ENCODE peak calls at places on chromosomes 1 and 21, in nine cellular contexts. W is cardiac muscle cell, P is ovary, M is A549, N is kidney, R is K562, V is OCI-LY7, I is testis, Z is mucosa of descending colon. T is an unnamed sample.

GRCh38 chr21:26842976-26843911 is 2.0 kb downstream of the ADAMTS1 start:
- DNase-seq in V (no peak), W (peak; percentile 96), R (no peak), I (peak; percentile 92), N (peak; percentile 96), M (no peak), Z (peak; percentile 86), P (peak; percentile 95), T (peak; percentile 95)

GRCh38 chr1:56516539-56517252 is 62.7 kb downstream of the PLPP3 start:
- DNase-seq in R (peak; percentile 42), N (no peak), W (peak; percentile 43), M (no peak), V (peak; percentile 38), P (no peak), Z (no peak), I (no peak), T (no peak)

GRCh38 chr1:228876187-228876586 is 140.9 kb downstream of the RHOU start:
- DNase-seq in I (no peak), W (no peak), M (no peak), N (no peak), Z (no peak), R (no peak), P (no peak), V (no peak), T (no peak)

GRCh38 chr1:66505671-66506392 is 28.1 kb upstream of the SGIP1 start:
- DNase-seq in M (no peak), N (no peak), R (no peak), W (peak; percentile 29), V (no peak), Z (no peak), P (no peak), I (no peak), T (no peak)

GRCh38 chr1:52867060-52867845 is 24.7 kb downstream of the ZYG11A start:
- DNase-seq in R (no peak), Z (no peak), M (no peak), P (no peak), W (no peak), V (no peak), I (no peak), N (no peak), T (no peak)

GRCh38 chr1:33346921-33347649 is 26.2 kb upstream of the A3GALT2 start:
- DNase-seq in I (no peak), P (no peak), R (no peak), N (no peak), V (no peak), M (peak; percentile 33), W (peak; percentile 96), Z (no peak), T (no peak)

GRCh38 chr1:151549199-151549598 is 9.1 kb downstream of the TUFT1 start:
- DNase-seq in R (no peak), N (no peak), P (no peak), Z (no peak), V (no peak), M (no peak), I (no peak), W (peak; percentile 15), T (no peak)

GRCh38 chr1:151655362-151655761 is 43.5 kb downstream of the SNX27 start:
- DNase-seq in W (no peak), R (no peak), I (no peak), V (no peak), N (no peak), Z (no peak), P (no peak), M (no peak), T (no peak)

GRCh38 chr1:8378202-8378601 is 60.3 kb downstream of the SLC45A1 start:
- DNase-seq in Z (no peak), N (no peak), M (no peak), V (no peak), I (peak; percentile 26), R (no peak), W (peak; percentile 69), P (no peak), T (no peak)

GRCh38 chr1:185360714-185361113 is 43.7 kb upstream of the IVNS1ABP start:
- DNase-seq in Z (no peak), R (no peak), M (no peak), N (no peak), P (no peak), I (no peak), W (peak; percentile 42), V (no peak), T (no peak)

GRCh38 chr1:115306146-115306545 is 31.9 kb downstream of the NGF start:
- DNase-seq in P (no peak), N (no peak), R (no peak), I (no peak), Z (no peak), M (no peak), V (no peak), W (no peak), T (no peak)

GRCh38 chr1:50704126-50704525 is 255.9 kb downstream of the FAF1 start:
- DNase-seq in W (peak; percentile 47), Z (no peak), I (no peak), R (peak; percentile 70), M (peak; percentile 25), V (peak; percentile 48), N (no peak), P (no peak), T (peak; percentile 6)

GRCh38 chr1:27601321-27601770 is 2.6 kb downstream of the AHDC1 start:
- DNase-seq in W (no peak), N (no peak), P (no peak), V (no peak), Z (no peak), I (no peak), M (no peak), R (no peak), T (no peak)

GRCh38 chr1:42335809-42336518 is 929 bp upstream of the FOXJ3 start:
- DNase-seq in M (peak; percentile 18), Z (no peak), W (peak; percentile 77), V (no peak), P (no peak), I (no peak), N (no peak), R (no peak), T (no peak)

DNA sequence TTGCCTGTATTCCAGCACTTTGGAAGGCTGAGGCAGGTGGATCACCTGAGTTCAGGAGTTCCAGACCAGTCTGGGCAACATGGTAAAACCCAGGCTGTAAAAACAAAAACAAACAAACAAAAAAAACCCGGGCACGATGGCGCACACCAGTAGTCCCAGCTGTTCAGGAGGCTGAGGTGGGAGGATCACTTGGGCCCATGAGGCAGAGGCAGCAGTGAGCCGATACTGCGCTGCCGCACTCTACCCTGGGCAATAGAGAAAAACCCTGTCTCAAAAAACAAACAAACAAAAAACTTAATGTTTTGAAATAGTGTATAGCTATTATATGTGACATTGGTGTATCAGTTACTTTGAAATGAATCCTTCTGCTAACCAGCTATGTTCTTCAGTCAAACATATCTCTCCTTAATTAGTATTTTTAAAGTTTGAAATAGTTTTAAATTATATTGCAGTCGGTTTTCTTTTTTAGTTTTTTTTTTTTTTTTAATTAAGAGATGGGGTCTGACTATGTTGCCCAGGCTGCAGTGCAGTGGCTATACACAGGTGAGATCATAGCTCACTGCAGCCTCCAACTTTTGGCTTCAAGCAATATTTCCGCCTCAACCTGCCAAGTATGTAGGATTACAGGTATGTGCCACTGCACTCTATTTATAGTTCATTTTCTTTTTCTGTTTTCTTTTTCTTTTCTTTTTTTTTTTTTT is 11.3 kb downstream of the SPEN start:
- DNase-seq in N (no peak), W (no peak), I (no peak), P (no peak), M (no peak), Z (no peak), R (no peak), V (no peak), T (no peak)
- H3K4me3 ChIP-seq in N (no peak overlapping the region), W (no peak overlapping the region), I (no peak overlapping the region), P (no peak overlapping the region), M (no peak overlapping the region), Z (no peak overlapping the region), R (no peak overlapping the region), V (no peak overlapping the region), T (no peak overlapping the region)

GRCh38 chr21:35010450-35010849 is 38.7 kb downstream of the RUNX1 start:
- DNase-seq in Z (no peak), W (no peak), V (no peak), I (no peak), N (no peak), P (no peak), R (no peak), M (no peak), T (no peak)
- H3K4me1 ChIP-seq in Z (peaks cover 3% of the 10 kb centered on the region), W (no peaks in the 10 kb centered on the region), V (no peaks in the 10 kb centered on the region), I (no peaks in the 10 kb centered on the region), N (no peaks in the 10 kb centered on the region), P (no peaks in the 10 kb centered on the region), R (peaks cover 4% of the 10 kb centered on the region), M (no peaks in the 10 kb centered on the region), T (no peaks in the 10 kb centered on the region)

DNA sequence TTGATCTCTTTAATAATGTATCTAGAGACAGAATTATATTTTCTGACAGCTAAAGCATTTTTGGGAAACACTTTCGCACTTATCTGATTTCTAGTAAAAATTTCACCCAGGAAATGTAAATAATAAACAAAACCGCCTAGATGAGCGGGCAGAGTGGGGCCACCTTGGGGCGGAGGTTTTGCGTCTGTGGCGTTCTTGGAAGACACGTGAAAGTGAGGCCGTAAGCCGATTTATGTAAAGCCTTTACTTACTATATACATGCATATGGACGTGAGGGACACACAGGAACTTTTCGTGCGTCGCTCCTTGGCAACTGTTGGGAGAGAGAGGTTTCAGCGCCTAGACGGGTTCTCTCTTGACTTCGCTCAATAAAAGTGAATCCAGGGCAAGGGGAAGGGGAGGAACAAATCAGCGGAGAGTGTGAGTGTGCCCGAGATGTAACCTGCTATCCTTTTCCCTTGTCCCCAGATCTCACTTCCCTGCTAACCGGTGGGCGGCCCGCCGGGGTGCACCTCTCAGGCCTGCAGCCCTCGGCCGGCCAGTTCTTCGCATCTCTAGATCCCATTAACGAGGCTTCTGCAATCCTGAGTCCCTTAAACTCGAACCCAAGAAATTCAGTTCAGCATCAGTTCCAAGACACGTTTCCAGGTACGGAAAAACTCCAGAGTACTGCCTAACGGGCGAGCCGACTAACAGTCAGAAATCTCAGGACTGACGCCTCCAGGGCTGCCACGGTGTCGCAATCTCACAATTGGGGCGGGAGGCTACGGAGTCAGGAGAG is 1.7 kb downstream of the HLX start:
- DNase-seq in V (no peak), R (no peak), P (peak; percentile 61), N (peak; percentile 84), I (no peak), Z (peak; percentile 81), W (peak; percentile 62), M (no peak), T (no peak)
- H3K4me3 ChIP-seq in V (no peak overlapping the region), R (peak overlapping the region; percentile 59), P (peak overlapping the region; percentile 58), N (peak overlapping the region; percentile 48), I (peak overlapping the region; percentile 71), Z (no peak overlapping the region), W (no peak overlapping the region), M (peak overlapping the region; percentile 73), T (peak overlapping the region; percentile 85)

DNA sequence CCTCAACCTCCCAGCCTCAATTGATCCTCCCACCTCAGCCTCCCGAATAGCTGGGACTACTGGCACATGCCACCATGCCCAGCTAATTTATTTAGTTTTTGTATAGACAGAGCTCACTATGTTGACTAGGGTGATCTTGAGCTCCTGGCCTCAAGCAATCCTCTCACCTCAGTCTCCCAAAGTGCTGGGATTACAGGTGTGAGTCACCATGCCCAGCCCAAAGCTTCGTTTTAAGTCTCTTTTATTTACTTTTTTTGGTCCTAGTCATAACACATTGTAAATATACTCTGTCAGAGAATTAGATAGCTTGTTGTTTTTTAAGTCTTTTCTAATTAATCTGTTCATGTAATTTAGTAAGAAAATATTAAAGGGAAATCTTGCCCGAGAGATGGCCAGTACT is 42.8 kb downstream of the KCNK1 start:
- DNase-seq in W (no peak), M (no peak), N (no peak), P (no peak), V (no peak), R (no peak), I (no peak), Z (no peak), T (no peak)
- H3K4me1 ChIP-seq in W (peaks cover 17% of the 10 kb centered on the region), M (peaks cover 36% of the 10 kb centered on the region), N (no peaks in the 10 kb centered on the region), P (no peaks in the 10 kb centered on the region), V (no peaks in the 10 kb centered on the region), R (peaks cover 20% of the 10 kb centered on the region), I (no peaks in the 10 kb centered on the region), Z (no peaks in the 10 kb centered on the region), T (no peaks in the 10 kb centered on the region)

GRCh38 chr1:36088577-36089392 is at the start of gene ADPRS:
- DNase-seq in M (peak; percentile 72), R (peak; percentile 97), I (peak; percentile 91), P (peak; percentile 87), W (peak; percentile 93), N (peak; percentile 97), Z (peak; percentile 94), V (peak; percentile 94), T (peak; percentile 82)
- H3K4me3 ChIP-seq in M (peak within 1 kb of the TSS; percentile 98), R (peak within 1 kb of the TSS; percentile 92), I (peak within 1 kb of the TSS; percentile 92), P (peak within 1 kb of the TSS; percentile 98), W (peak within 1 kb of the TSS; percentile 99), N (peak within 1 kb of the TSS; percentile 87), Z (peak within 1 kb of the TSS; percentile 96), V (peak within 1 kb of the TSS; percentile 83), T (peak within 1 kb of the TSS; percentile 82)